ENCODE peak calls at places on chromosomes 11 and 22, in ten cellular contexts. One of them, this sample, is unnamed.

GRCh38 chr11:73950869-73951710 is at the start of gene DNAJB13:
- DNase-seq in brain microvascular endothelial cell: peak
- DNase-seq in thoracic aorta: no peak
- DNase-seq in psoas muscle: no peak
- DNase-seq in heart right ventricle: no peak
- DNase-seq in CD8-positive, alpha-beta T cell: no peak
- DNase-seq in upper lobe of right lung: no peak
- DNase-seq in stomach: peak
- DNase-seq in cardiac muscle cell: peak
- DNase-seq in ovary: no peak
- DNase-seq in this sample: no peak

GRCh38 chr11:47565340-47566165 is at the start of gene PTPMT1:
- DNase-seq in brain microvascular endothelial cell: peak
- DNase-seq in thoracic aorta: no peak
- DNase-seq in psoas muscle: peak
- DNase-seq in heart right ventricle: peak
- DNase-seq in CD8-positive, alpha-beta T cell: peak
- DNase-seq in upper lobe of right lung: peak
- DNase-seq in stomach: peak
- DNase-seq in cardiac muscle cell: peak
- DNase-seq in ovary: peak
- DNase-seq in this sample: peak

GRCh38 chr11:99069831-99070444 is 49.2 kb downstream of the CNTN5 start:
- DNase-seq in brain microvascular endothelial cell: peak
- DNase-seq in thoracic aorta: no peak
- DNase-seq in psoas muscle: no peak
- DNase-seq in heart right ventricle: no peak
- DNase-seq in CD8-positive, alpha-beta T cell: no peak
- DNase-seq in upper lobe of right lung: no peak
- DNase-seq in stomach: no peak
- DNase-seq in cardiac muscle cell: peak
- DNase-seq in ovary: no peak
- DNase-seq in this sample: no peak

GRCh38 chr22:31753005-31753633 is 700 bp upstream of the DEPDC5 start:
- DNase-seq in brain microvascular endothelial cell: no peak
- DNase-seq in thoracic aorta: no peak
- DNase-seq in psoas muscle: peak
- DNase-seq in heart right ventricle: peak
- DNase-seq in CD8-positive, alpha-beta T cell: no peak
- DNase-seq in upper lobe of right lung: peak
- DNase-seq in stomach: peak
- DNase-seq in cardiac muscle cell: peak
- DNase-seq in ovary: peak
- DNase-seq in this sample: peak

GRCh38 chr11:121721961-121722360 is 269.2 kb upstream of the SORL1-AS1 start:
- DNase-seq in brain microvascular endothelial cell: no peak
- DNase-seq in thoracic aorta: no peak
- DNase-seq in psoas muscle: no peak
- DNase-seq in heart right ventricle: no peak
- DNase-seq in CD8-positive, alpha-beta T cell: no peak
- DNase-seq in upper lobe of right lung: no peak
- DNase-seq in stomach: no peak
- DNase-seq in cardiac muscle cell: no peak
- DNase-seq in ovary: no peak
- DNase-seq in this sample: no peak

GRCh38 chr11:117597083-117597482 is 199.9 kb downstream of the DSCAML1 start:
- DNase-seq in brain microvascular endothelial cell: peak
- DNase-seq in thoracic aorta: no peak
- DNase-seq in psoas muscle: no peak
- DNase-seq in heart right ventricle: peak
- DNase-seq in CD8-positive, alpha-beta T cell: no peak
- DNase-seq in upper lobe of right lung: peak
- DNase-seq in stomach: no peak
- DNase-seq in cardiac muscle cell: peak
- DNase-seq in ovary: no peak
- DNase-seq in this sample: no peak

GRCh38 chr11:44775366-44776356 is 48.9 kb downstream of the TSPAN18 start:
- DNase-seq in brain microvascular endothelial cell: peak
- DNase-seq in thoracic aorta: no peak
- DNase-seq in psoas muscle: peak
- DNase-seq in heart right ventricle: peak
- DNase-seq in CD8-positive, alpha-beta T cell: peak
- DNase-seq in upper lobe of right lung: no peak
- DNase-seq in stomach: peak
- DNase-seq in cardiac muscle cell: peak
- DNase-seq in ovary: no peak
- DNase-seq in this sample: peak

GRCh38 chr11:70604630-70605520 is 206.5 kb downstream of the CTTN start:
- DNase-seq in brain microvascular endothelial cell: no peak
- DNase-seq in thoracic aorta: no peak
- DNase-seq in psoas muscle: peak
- DNase-seq in heart right ventricle: no peak
- DNase-seq in CD8-positive, alpha-beta T cell: no peak
- DNase-seq in upper lobe of right lung: no peak
- DNase-seq in stomach: no peak
- DNase-seq in cardiac muscle cell: no peak
- DNase-seq in ovary: no peak
- DNase-seq in this sample: no peak

GRCh38 chr11:118838905-118839553 is 44.7 kb upstream of the CXCR5 start:
- DNase-seq in brain microvascular endothelial cell: no peak
- DNase-seq in thoracic aorta: no peak
- DNase-seq in psoas muscle: no peak
- DNase-seq in heart right ventricle: no peak
- DNase-seq in CD8-positive, alpha-beta T cell: no peak
- DNase-seq in upper lobe of right lung: no peak
- DNase-seq in stomach: no peak
- DNase-seq in cardiac muscle cell: no peak
- DNase-seq in ovary: no peak
- DNase-seq in this sample: no peak

GRCh38 chr11:65639623-65640482 is 2.0 kb downstream of the SIPA1 start:
- DNase-seq in brain microvascular endothelial cell: no peak
- DNase-seq in thoracic aorta: no peak
- DNase-seq in psoas muscle: no peak
- DNase-seq in heart right ventricle: peak
- DNase-seq in CD8-positive, alpha-beta T cell: peak
- DNase-seq in upper lobe of right lung: no peak
- DNase-seq in stomach: no peak
- DNase-seq in cardiac muscle cell: no peak
- DNase-seq in ovary: no peak
- DNase-seq in this sample: no peak

GRCh38 chr11:9941991-9942390 is 278.1 kb downstream of the SWAP70 start:
- DNase-seq in brain microvascular endothelial cell: no peak
- DNase-seq in thoracic aorta: no peak
- DNase-seq in psoas muscle: no peak
- DNase-seq in heart right ventricle: no peak
- DNase-seq in CD8-positive, alpha-beta T cell: no peak
- DNase-seq in upper lobe of right lung: no peak
- DNase-seq in stomach: no peak
- DNase-seq in cardiac muscle cell: no peak
- DNase-seq in ovary: no peak
- DNase-seq in this sample: no peak

GRCh38 chr11:30914143-30914762 is 328.1 kb upstream of the MPPED2 start:
- DNase-seq in brain microvascular endothelial cell: peak
- DNase-seq in thoracic aorta: no peak
- DNase-seq in psoas muscle: peak
- DNase-seq in heart right ventricle: peak
- DNase-seq in CD8-positive, alpha-beta T cell: no peak
- DNase-seq in upper lobe of right lung: peak
- DNase-seq in stomach: peak
- DNase-seq in cardiac muscle cell: peak
- DNase-seq in ovary: no peak
- DNase-seq in this sample: peak

GRCh38 chr11:115501895-115502589 is 2.2 kb downstream of the CADM1 start:
- DNase-seq in brain microvascular endothelial cell: no peak
- DNase-seq in thoracic aorta: no peak
- DNase-seq in psoas muscle: no peak
- DNase-seq in heart right ventricle: no peak
- DNase-seq in CD8-positive, alpha-beta T cell: no peak
- DNase-seq in upper lobe of right lung: no peak
- DNase-seq in stomach: no peak
- DNase-seq in cardiac muscle cell: peak
- DNase-seq in ovary: no peak
- DNase-seq in this sample: no peak

GRCh38 chr11:46972343-46972742 is 35.8 kb downstream of the CSTPP1 start:
- DNase-seq in brain microvascular endothelial cell: no peak
- DNase-seq in thoracic aorta: no peak
- DNase-seq in psoas muscle: no peak
- DNase-seq in heart right ventricle: no peak
- DNase-seq in CD8-positive, alpha-beta T cell: no peak
- DNase-seq in upper lobe of right lung: no peak
- DNase-seq in stomach: no peak
- DNase-seq in cardiac muscle cell: no peak
- DNase-seq in ovary: no peak
- DNase-seq in this sample: no peak

GRCh38 chr11:17742019-17742418 is 7.4 kb downstream of the KCNC1 start:
- DNase-seq in brain microvascular endothelial cell: no peak
- DNase-seq in thoracic aorta: no peak
- DNase-seq in psoas muscle: no peak
- DNase-seq in heart right ventricle: no peak
- DNase-seq in CD8-positive, alpha-beta T cell: no peak
- DNase-seq in upper lobe of right lung: peak
- DNase-seq in stomach: no peak
- DNase-seq in cardiac muscle cell: no peak
- DNase-seq in ovary: no peak
- DNase-seq in this sample: no peak

GRCh38 chr11:12160680-12161079 is 50.3 kb downstream of the MICAL2 start:
- DNase-seq in brain microvascular endothelial cell: no peak
- DNase-seq in thoracic aorta: no peak
- DNase-seq in psoas muscle: no peak
- DNase-seq in heart right ventricle: no peak
- DNase-seq in CD8-positive, alpha-beta T cell: no peak
- DNase-seq in upper lobe of right lung: peak
- DNase-seq in stomach: no peak
- DNase-seq in cardiac muscle cell: no peak
- DNase-seq in ovary: no peak
- DNase-seq in this sample: no peak

GRCh38 chr11:125091247-125091876 is 20.1 kb downstream of the TMEM218 start:
- DNase-seq in brain microvascular endothelial cell: peak
- DNase-seq in thoracic aorta: no peak
- DNase-seq in psoas muscle: no peak
- DNase-seq in heart right ventricle: peak
- DNase-seq in CD8-positive, alpha-beta T cell: no peak
- DNase-seq in upper lobe of right lung: peak
- DNase-seq in stomach: no peak
- DNase-seq in cardiac muscle cell: peak
- DNase-seq in ovary: peak
- DNase-seq in this sample: no peak

GRCh38 chr11:1695548-1696108 is 1.4 kb upstream of the KRTAP5-6 start:
- DNase-seq in brain microvascular endothelial cell: no peak
- DNase-seq in thoracic aorta: no peak
- DNase-seq in psoas muscle: no peak
- DNase-seq in heart right ventricle: no peak
- DNase-seq in CD8-positive, alpha-beta T cell: no peak
- DNase-seq in upper lobe of right lung: no peak
- DNase-seq in stomach: no peak
- DNase-seq in cardiac muscle cell: no peak
- DNase-seq in ovary: no peak
- DNase-seq in this sample: no peak

GRCh38 chr11:1692708-1693326 is 4.2 kb upstream of the KRTAP5-6 start:
- DNase-seq in brain microvascular endothelial cell: no peak
- DNase-seq in thoracic aorta: no peak
- DNase-seq in psoas muscle: no peak
- DNase-seq in heart right ventricle: no peak
- DNase-seq in CD8-positive, alpha-beta T cell: no peak
- DNase-seq in upper lobe of right lung: no peak
- DNase-seq in stomach: no peak
- DNase-seq in cardiac muscle cell: no peak
- DNase-seq in ovary: no peak
- DNase-seq in this sample: no peak

GRCh38 chr11:1693327-1694063 is 3.5 kb upstream of the KRTAP5-6 start:
- DNase-seq in brain microvascular endothelial cell: peak
- DNase-seq in thoracic aorta: peak
- DNase-seq in psoas muscle: peak
- DNase-seq in heart right ventricle: peak
- DNase-seq in CD8-positive, alpha-beta T cell: peak
- DNase-seq in upper lobe of right lung: peak
- DNase-seq in stomach: peak
- DNase-seq in cardiac muscle cell: peak
- DNase-seq in ovary: peak
- DNase-seq in this sample: peak

GRCh38 chr11:1694846-1695547 is 2.0 kb upstream of the KRTAP5-6 start:
- DNase-seq in brain microvascular endothelial cell: no peak
- DNase-seq in thoracic aorta: no peak
- DNase-seq in psoas muscle: no peak
- DNase-seq in heart right ventricle: no peak
- DNase-seq in CD8-positive, alpha-beta T cell: no peak
- DNase-seq in upper lobe of right lung: no peak
- DNase-seq in stomach: no peak
- DNase-seq in cardiac muscle cell: no peak
- DNase-seq in ovary: no peak
- DNase-seq in this sample: no peak

GRCh38 chr11:1694064-1694845 is 2.7 kb upstream of the KRTAP5-6 start:
- DNase-seq in brain microvascular endothelial cell: peak
- DNase-seq in thoracic aorta: peak
- DNase-seq in psoas muscle: peak
- DNase-seq in heart right ventricle: peak
- DNase-seq in CD8-positive, alpha-beta T cell: peak
- DNase-seq in upper lobe of right lung: peak
- DNase-seq in stomach: peak
- DNase-seq in cardiac muscle cell: peak
- DNase-seq in ovary: peak
- DNase-seq in this sample: peak
- H3K4me3 ChIP-seq in brain microvascular endothelial cell: peak
- H3K4me3 ChIP-seq in thoracic aorta: peak
- H3K4me3 ChIP-seq in psoas muscle: peak
- H3K4me3 ChIP-seq in heart right ventricle: no peak
- H3K4me3 ChIP-seq in CD8-positive, alpha-beta T cell: no peak
- H3K4me3 ChIP-seq in upper lobe of right lung: peak
- H3K4me3 ChIP-seq in stomach: peak
- H3K4me3 ChIP-seq in cardiac muscle cell: no peak
- H3K4me3 ChIP-seq in ovary: peak
- H3K4me3 ChIP-seq in this sample: peak

GRCh38 chr22:46815896-46816721 is 53.7 kb downstream of the TBC1D22A start:
- DNase-seq in brain microvascular endothelial cell: no peak
- DNase-seq in thoracic aorta: no peak
- DNase-seq in psoas muscle: no peak
- DNase-seq in heart right ventricle: no peak
- DNase-seq in CD8-positive, alpha-beta T cell: no peak
- DNase-seq in upper lobe of right lung: no peak
- DNase-seq in stomach: no peak
- DNase-seq in cardiac muscle cell: no peak
- DNase-seq in ovary: no peak
- DNase-seq in this sample: no peak
- TF ChIP-seq CTCF in brain microvascular endothelial cell: no peak
- TF ChIP-seq CTCF in thoracic aorta: no peak
- TF ChIP-seq CTCF in psoas muscle: no peak
- TF ChIP-seq CTCF in heart right ventricle: no peak
- TF ChIP-seq CTCF in CD8-positive, alpha-beta T cell: no peak
- TF ChIP-seq CTCF in upper lobe of right lung: no peak
- TF ChIP-seq CTCF in stomach: no peak
- TF ChIP-seq CTCF in cardiac muscle cell: no peak
- TF ChIP-seq CTCF in ovary: no peak
- TF ChIP-seq CTCF in this sample: no peak

GRCh38 chr22:49450521-49450920 is 377.2 kb downstream of the BRD1 start:
- DNase-seq in brain microvascular endothelial cell: no peak
- DNase-seq in thoracic aorta: no peak
- DNase-seq in psoas muscle: no peak
- DNase-seq in heart right ventricle: no peak
- DNase-seq in CD8-positive, alpha-beta T cell: no peak
- DNase-seq in upper lobe of right lung: no peak
- DNase-seq in stomach: no peak
- DNase-seq in cardiac muscle cell: no peak
- DNase-seq in ovary: no peak
- DNase-seq in this sample: no peak
- H3K27ac ChIP-seq in brain microvascular endothelial cell: no peak
- H3K27ac ChIP-seq in thoracic aorta: no peak
- H3K27ac ChIP-seq in psoas muscle: no peak
- H3K27ac ChIP-seq in heart right ventricle: no peak
- H3K27ac ChIP-seq in CD8-positive, alpha-beta T cell: no peak
- H3K27ac ChIP-seq in upper lobe of right lung: no peak
- H3K27ac ChIP-seq in stomach: no peak
- H3K27ac ChIP-seq in cardiac muscle cell: no peak
- H3K27ac ChIP-seq in ovary: no peak
- H3K27ac ChIP-seq in this sample: no peak

GRCh38 chr11:93329936-93330445 is 551 bp upstream of the DEUP1 start:
- DNase-seq in brain microvascular endothelial cell: no peak
- DNase-seq in thoracic aorta: no peak
- DNase-seq in psoas muscle: no peak
- DNase-seq in heart right ventricle: no peak
- DNase-seq in CD8-positive, alpha-beta T cell: no peak
- DNase-seq in upper lobe of right lung: no peak
- DNase-seq in stomach: no peak
- DNase-seq in cardiac muscle cell: peak
- DNase-seq in ovary: no peak
- DNase-seq in this sample: no peak
- H3K4me3 ChIP-seq in brain microvascular endothelial cell: peak
- H3K4me3 ChIP-seq in thoracic aorta: peak
- H3K4me3 ChIP-seq in psoas muscle: peak
- H3K4me3 ChIP-seq in heart right ventricle: no peak
- H3K4me3 ChIP-seq in CD8-positive, alpha-beta T cell: no peak
- H3K4me3 ChIP-seq in upper lobe of right lung: peak
- H3K4me3 ChIP-seq in stomach: peak
- H3K4me3 ChIP-seq in cardiac muscle cell: peak
- H3K4me3 ChIP-seq in ovary: peak
- H3K4me3 ChIP-seq in this sample: peak